ENCODE peak calls at places on chromosomes 16 and 17, in eight cellular contexts. Y is tibial nerve; L is heart right ventricle; A is H1; J is prostate gland; F is upper lobe of right lung; N is HCT116; D is effector memory CD4-positive, alpha-beta T cell. H is an unnamed sample.

GRCh38 chr17:30351730-30352129 is 17.9 kb upstream of the TMIGD1 start:
- DNase-seq in Y (no peak), L (no peak), A (no peak), J (no peak), F (no peak), N (no peak), D (no peak), H (no peak)

GRCh38 chr16:59632266-59632855 is 898.2 kb upstream of the GOT2 start:
- DNase-seq in Y (no peak), L (no peak), A (no peak), J (no peak), F (no peak), N (no peak), D (no peak), H (no peak)

GRCh38 chr16:1140582-1140981 is 12.3 kb upstream of the CACNA1H start:
- DNase-seq in Y (no peak), L (no peak), A (no peak), J (no peak), F (no peak), N (no peak), D (no peak), H (no peak)

GRCh38 chr16:13254998-13255614 is 353.7 kb downstream of the SHISA9 start:
- DNase-seq in Y (no peak), L (no peak), A (no peak), J (no peak), F (no peak), N (no peak), D (no peak), H (no peak)

GRCh38 chr16:71627631-71628236 is 1.8 kb downstream of the MARVELD3 start:
- DNase-seq in Y (no peak), L (no peak), A (no peak), J (no peak), F (no peak), N (no peak), D (no peak), H (peak; percentile 66)

GRCh38 chr16:58678716-58679115 is 5.9 kb downstream of the SLC38A7 start:
- DNase-seq in Y (no peak), L (peak; percentile 46), A (no peak), J (peak; percentile 66), F (no peak), N (no peak), D (no peak), H (no peak)

GRCh38 chr16:68062910-68063393 is 22.2 kb upstream of the NFATC3 start:
- DNase-seq in Y (no peak), L (no peak), A (no peak), J (no peak), F (no peak), N (no peak), D (no peak), H (no peak)

GRCh38 chr17:58317421-58318064 is 11.1 kb downstream of the TSPOAP1 start:
- DNase-seq in Y (no peak), L (no peak), A (peak; percentile 62), J (peak; percentile 36), F (peak; percentile 60), N (peak; percentile 72), D (peak; percentile 61), H (peak; percentile 60)

GRCh38 chr17:28970879-28971278 is 19.6 kb upstream of the PHF12 start:
- DNase-seq in Y (no peak), L (no peak), A (no peak), J (peak; percentile 43), F (no peak), N (no peak), D (no peak), H (no peak)

GRCh38 chr17:66310528-66311148 is 8.2 kb downstream of the PRKCA start:
- DNase-seq in Y (no peak), L (no peak), A (peak; percentile 57), J (no peak), F (no peak), N (no peak), D (no peak), H (no peak)

GRCh38 chr16:19338335-19338734 is 52.8 kb downstream of the CLEC19A start:
- DNase-seq in Y (no peak), L (no peak), A (no peak), J (no peak), F (no peak), N (peak; percentile 24), D (no peak), H (no peak)

GRCh38 chr16:89410322-89410721 is 80.0 kb downstream of the ANKRD11 start:
- DNase-seq in Y (no peak), L (no peak), A (no peak), J (no peak), F (no peak), N (no peak), D (no peak), H (no peak)

GRCh38 chr17:1705004-1705403 is 5.2 kb downstream of the TLCD2 start:
- DNase-seq in Y (no peak), L (no peak), A (no peak), J (no peak), F (no peak), N (no peak), D (no peak), H (no peak)

GRCh38 chr17:70674061-70674460 is 504.7 kb downstream of the KCNJ2 start:
- DNase-seq in Y (no peak), L (no peak), A (no peak), J (no peak), F (no peak), N (no peak), D (no peak), H (no peak)

DNA sequence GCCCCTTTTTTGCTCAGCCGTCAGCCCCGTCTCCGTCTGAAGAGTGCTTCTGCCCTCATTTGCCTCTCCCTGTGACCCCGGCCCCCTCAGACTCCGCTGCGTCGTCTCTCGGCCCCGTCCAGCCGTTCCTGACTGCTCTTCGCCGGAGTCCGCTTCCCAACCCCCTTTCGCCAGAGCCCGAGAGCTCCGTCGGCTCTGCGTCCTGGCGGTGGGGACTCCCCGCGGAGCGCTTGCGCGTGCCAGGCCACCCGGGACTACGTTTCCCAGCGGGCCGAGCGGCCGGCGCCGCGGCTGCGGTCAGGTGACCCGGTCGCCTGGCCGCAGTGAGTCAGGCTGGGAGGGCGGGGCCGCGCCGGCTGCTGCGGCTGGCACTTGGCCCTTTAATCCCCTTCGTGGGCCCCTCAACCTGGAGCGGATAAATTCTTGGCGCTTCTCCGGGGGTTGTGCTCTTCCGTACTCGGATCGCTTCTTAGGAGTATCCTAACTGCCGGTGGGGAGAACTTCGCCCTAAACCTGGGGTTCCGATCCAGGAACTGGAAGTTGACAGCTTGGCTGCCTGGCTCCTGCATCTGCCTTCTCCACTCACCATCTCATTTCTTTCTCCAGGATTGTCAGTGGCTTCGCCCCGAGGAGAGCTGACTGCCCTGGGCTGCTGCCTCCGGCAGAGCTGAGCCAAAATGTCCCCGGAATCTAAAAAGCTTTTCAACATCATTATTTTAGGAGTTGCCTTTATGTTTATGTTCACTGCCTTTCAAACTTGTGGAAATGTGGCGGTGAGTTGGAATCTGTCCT is at the start of gene MFSD11:
- DNase-seq in Y (peak; percentile 77), L (peak; percentile 93), A (peak; percentile 93), J (peak; percentile 88), F (peak; percentile 96), N (peak; percentile 80), D (peak; percentile 88), H (peak; percentile 90)
- H3K4me1 ChIP-seq in Y (peaks cover 46% of the 10 kb centered on the region), L (peaks cover 11% of the 10 kb centered on the region), A (peaks cover 11% of the 10 kb centered on the region), J (peaks cover 10% of the 10 kb centered on the region), F (peaks cover 48% of the 10 kb centered on the region), N (peaks cover 16% of the 10 kb centered on the region), D (peaks cover 17% of the 10 kb centered on the region), H (peaks cover 25% of the 10 kb centered on the region)

DNA sequence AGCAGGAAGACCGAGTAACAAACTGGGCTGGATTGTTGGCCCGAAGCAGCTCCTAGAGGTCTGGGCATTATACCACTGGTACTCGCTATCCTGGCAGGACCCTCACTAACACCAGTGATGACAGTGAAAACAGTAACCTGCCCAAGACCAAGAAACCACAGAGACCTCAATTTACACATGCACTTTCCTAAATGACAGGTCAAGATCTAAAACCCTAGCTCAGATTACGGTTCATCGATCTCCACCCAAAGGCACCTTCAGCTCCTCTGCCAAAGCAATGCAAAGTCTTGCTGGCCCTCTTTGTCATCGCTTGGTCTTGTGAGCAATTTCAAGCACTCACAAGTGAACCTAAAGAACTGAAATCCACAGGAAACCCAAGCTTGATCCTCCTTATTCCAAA is 1.5 kb downstream of the PIP4K2B start:
- DNase-seq in Y (no peak), L (no peak), A (no peak), J (no peak), F (no peak), N (no peak), D (no peak), H (no peak)
- H3K4me3 ChIP-seq in Y (peak overlapping the region; percentile 95), L (peak overlapping the region; percentile 99), A (peak overlapping the region; percentile 90), J (peak overlapping the region; percentile 87), F (peak overlapping the region; percentile 62), N (peak overlapping the region; percentile 85), D (no peak overlapping the region), H (peak overlapping the region; percentile 78)

GRCh38 chr16:35910409-35910808 is 2451.0 kb downstream of the TP53TG3F start:
- DNase-seq in Y (no peak), L (no peak), A (no peak), J (no peak), F (no peak), N (no peak), D (no peak), H (no peak)
- H3K9me3 ChIP-seq in Y (peaks cover 16% of the 10 kb centered on the region), L (no peaks in the 10 kb centered on the region), A (peaks cover 71% of the 10 kb centered on the region), J (no peaks in the 10 kb centered on the region), F (no peaks in the 10 kb centered on the region), N (no peaks in the 10 kb centered on the region), D (peaks cover 11% of the 10 kb centered on the region), H (no peaks in the 10 kb centered on the region)

GRCh38 chr16:85752511-85753420 is 1.9 kb upstream of the C16orf74 start:
- DNase-seq in Y (no peak), L (peak; percentile 27), A (peak; percentile 67), J (peak; percentile 50), F (no peak), N (no peak), D (no peak), H (peak; percentile 27)

GRCh38 chr16:85750827-85751641 is at the start of gene C16orf74:
- DNase-seq in Y (no peak), L (peak; percentile 62), A (no peak), J (peak; percentile 23), F (peak; percentile 76), N (no peak), D (no peak), H (peak; percentile 69)

GRCh38 chr16:85751665-85752501 is 987 bp upstream of the C16orf74 start:
- DNase-seq in Y (no peak), L (no peak), A (peak; percentile 64), J (no peak), F (no peak), N (no peak), D (no peak), H (no peak)

GRCh38 chr16:85749686-85750020 is 1.2 kb downstream of the C16orf74 start:
- DNase-seq in Y (no peak), L (no peak), A (no peak), J (no peak), F (no peak), N (no peak), D (no peak), H (no peak)

DNA sequence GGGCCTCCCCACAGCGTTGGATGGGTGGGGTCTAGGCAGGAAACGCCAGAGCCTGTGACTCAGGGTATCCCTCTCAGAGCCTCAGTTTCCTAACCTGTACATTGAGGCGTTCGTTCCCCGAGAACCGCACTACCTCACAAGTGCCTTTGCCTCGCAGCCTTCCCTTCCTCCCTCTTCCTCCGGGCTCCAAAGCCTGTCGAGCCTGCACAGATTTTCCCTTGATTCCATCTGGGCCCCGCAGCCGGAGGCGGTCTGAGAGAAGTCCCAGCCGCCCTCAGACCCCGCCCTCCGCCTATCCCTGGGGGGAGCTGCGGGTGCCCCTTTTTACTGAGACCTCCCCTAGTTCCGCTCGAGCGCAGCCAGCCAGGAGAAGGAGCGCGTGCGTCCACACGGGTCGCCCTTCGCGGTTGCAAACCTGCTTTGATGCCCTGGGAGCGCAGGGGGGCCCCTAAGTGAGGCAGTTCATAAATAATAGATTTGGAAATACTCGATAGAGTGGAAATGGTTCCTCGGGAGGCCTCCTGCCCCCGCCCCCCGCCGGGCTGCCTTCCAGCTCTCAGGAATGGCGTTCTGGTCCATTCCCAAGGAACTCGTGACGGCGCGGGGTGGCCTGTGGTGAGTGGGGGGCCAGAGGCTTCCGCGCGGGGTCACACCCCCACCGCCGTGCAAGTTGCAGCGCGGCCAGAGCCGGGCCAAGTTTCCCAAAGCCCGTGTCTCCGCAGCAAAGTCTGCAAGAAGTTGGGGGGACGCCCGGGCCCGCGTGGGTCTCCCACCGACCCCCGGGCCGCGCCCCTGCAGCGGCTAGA is 672 bp downstream of the C16orf74 start:
- DNase-seq in Y (no peak), L (peak; percentile 35), A (peak; percentile 69), J (no peak), F (peak; percentile 70), N (no peak), D (no peak), H (peak; percentile 70)
- H3K4me1 ChIP-seq in Y (peaks cover 10% of the 10 kb centered on the region), L (peaks cover 5% of the 10 kb centered on the region), A (peaks cover 34% of the 10 kb centered on the region), J (peaks cover 21% of the 10 kb centered on the region), F (peaks cover 16% of the 10 kb centered on the region), N (peaks cover 50% of the 10 kb centered on the region), D (peaks cover 13% of the 10 kb centered on the region), H (peaks cover 9% of the 10 kb centered on the region)